ENCODE peak calls at places on chromosomes 3 and 15, in six cellular contexts. M, V, T, Y, P and K are unnamed samples.

GRCh38 chr3:187456268-187456667 is 88.1 kb downstream of the RTP4 start:
- DNase-seq in M (no peak), V (no peak), T (no peak), Y (no peak), P (no peak), K (no peak)

GRCh38 chr3:181017690-181018089 is 28.2 kb upstream of the DNAJC19 start:
- DNase-seq in M (no peak), V (no peak), T (no peak), Y (no peak), P (no peak), K (no peak)

GRCh38 chr15:100671858-100672543 is 69.6 kb downstream of the ASB7 start:
- DNase-seq in M (peak), V (peak), T (no peak), Y (no peak), P (no peak), K (peak)

GRCh38 chr3:197512691-197513571 is 42.8 kb downstream of the BDH1 start:
- DNase-seq in M (no peak), V (no peak), T (no peak), Y (no peak), P (no peak), K (no peak)

GRCh38 chr3:120688121-120688520 is 6.1 kb upstream of the HGD start:
- DNase-seq in M (no peak), V (no peak), T (no peak), Y (peak), P (no peak), K (no peak)

GRCh38 chr15:23483821-23484299 is 36.8 kb upstream of the GOLGA6L2 start:
- DNase-seq in M (peak), V (no peak), T (no peak), Y (no peak), P (no peak), K (no peak)

GRCh38 chr15:43186003-43186353 is 775 bp downstream of the CCNDBP1 start:
- DNase-seq in M (no peak), V (no peak), T (no peak), Y (peak), P (peak), K (no peak)

GRCh38 chr3:169034401-169034800 is 629.1 kb downstream of the MECOM start:
- DNase-seq in M (no peak), V (no peak), T (no peak), Y (no peak), P (no peak), K (no peak)

GRCh38 chr15:40388941-40389823 is 6.7 kb downstream of the KNSTRN start:
- DNase-seq in M (no peak), V (no peak), T (no peak), Y (no peak), P (no peak), K (no peak)

GRCh38 chr3:112376996-112377395 is 44.0 kb downstream of the CD200 start:
- DNase-seq in M (no peak), V (no peak), T (no peak), Y (no peak), P (no peak), K (no peak)

GRCh38 chr3:11507719-11508118 is 136.0 kb downstream of the VGLL4 start:
- DNase-seq in M (no peak), V (no peak), T (no peak), Y (no peak), P (no peak), K (no peak)

GRCh38 chr3:79354179-79354688 is 413.6 kb downstream of the ROBO1 start:
- DNase-seq in M (peak), V (no peak), T (no peak), Y (no peak), P (no peak), K (no peak)

GRCh38 chr3:27630892-27631291 is 91.2 kb downstream of the EOMES start:
- DNase-seq in M (no peak), V (no peak), T (no peak), Y (no peak), P (no peak), K (no peak)

GRCh38 chr3:36596411-36596810 is 167.9 kb downstream of the DCLK3 start:
- DNase-seq in M (no peak), V (no peak), T (no peak), Y (no peak), P (no peak), K (no peak)

GRCh38 chr3:180420016-180420415 is 181.9 kb upstream of the TTC14 start:
- DNase-seq in M (no peak), V (no peak), T (no peak), Y (no peak), P (no peak), K (no peak)

GRCh38 chr3:53250881-53251605 is 4.8 kb downstream of the TKT start:
- DNase-seq in M (no peak), V (no peak), T (peak), Y (no peak), P (no peak), K (no peak)

GRCh38 chr3:124346487-124346886 is 354.6 kb upstream of the ROPN1 start:
- DNase-seq in M (no peak), V (no peak), T (no peak), Y (no peak), P (no peak), K (no peak)

GRCh38 chr15:98647774-98648653 is at the start of gene IGF1R:
- DNase-seq in M (peak), V (no peak), T (peak), Y (peak), P (peak), K (peak)
- TF ChIP-seq CTCF in M (peak), V (peak), T (no peak), Y (no peak), P (peak), K (no peak)

DNA sequence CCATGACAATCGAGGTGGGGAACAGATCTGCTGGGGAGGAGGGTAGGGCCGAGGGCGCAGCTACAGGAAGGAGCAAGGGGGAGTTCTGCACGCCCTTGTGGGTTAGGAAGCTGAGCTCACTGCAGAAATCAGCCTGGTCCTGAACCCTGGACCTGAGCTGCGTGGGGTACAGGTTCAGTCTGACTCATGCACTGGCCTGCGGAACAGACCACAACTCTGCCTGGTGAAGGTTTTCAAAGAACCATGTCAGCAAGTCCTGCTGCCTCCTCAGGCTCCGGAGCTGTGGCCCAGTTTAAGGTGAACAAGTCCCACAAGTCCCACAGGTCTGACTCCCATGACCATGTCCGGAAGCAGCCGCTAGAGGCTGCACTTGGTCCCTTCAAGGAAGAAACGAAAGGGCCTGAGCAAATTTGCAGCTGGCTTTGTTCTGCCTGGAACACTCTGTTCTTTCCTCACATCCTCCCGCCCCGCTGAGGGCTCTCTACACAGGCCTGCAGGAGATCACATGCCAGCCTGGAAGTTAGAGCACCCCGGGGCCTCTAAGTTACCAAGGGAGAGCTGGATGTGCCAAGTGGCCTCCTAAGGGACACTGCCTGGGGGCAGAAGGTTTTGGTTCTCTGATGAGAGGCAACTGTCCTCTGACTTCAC is 49.3 kb upstream of the AKAP13 start:
- DNase-seq in M (peak), V (no peak), T (peak), Y (peak), P (peak), K (peak)
- TF ChIP-seq CTCF in M (peak), V (peak), T (peak), Y (peak), P (peak), K (peak)

GRCh38 chr15:78620021-78620838 is 566 bp downstream of the CHRNA3 start:
- DNase-seq in M (peak), V (no peak), T (no peak), Y (no peak), P (no peak), K (no peak)
- TF ChIP-seq CTCF in M (peak), V (peak), T (no peak), Y (no peak), P (no peak), K (no peak)

GRCh38 chr3:125684199-125684598 is 88.9 kb upstream of the OSBPL11 start:
- DNase-seq in M (peak), V (no peak), T (no peak), Y (no peak), P (no peak), K (no peak)
- TF ChIP-seq CTCF in M (peak), V (peak), T (no peak), Y (peak), P (no peak), K (peak)

DNA sequence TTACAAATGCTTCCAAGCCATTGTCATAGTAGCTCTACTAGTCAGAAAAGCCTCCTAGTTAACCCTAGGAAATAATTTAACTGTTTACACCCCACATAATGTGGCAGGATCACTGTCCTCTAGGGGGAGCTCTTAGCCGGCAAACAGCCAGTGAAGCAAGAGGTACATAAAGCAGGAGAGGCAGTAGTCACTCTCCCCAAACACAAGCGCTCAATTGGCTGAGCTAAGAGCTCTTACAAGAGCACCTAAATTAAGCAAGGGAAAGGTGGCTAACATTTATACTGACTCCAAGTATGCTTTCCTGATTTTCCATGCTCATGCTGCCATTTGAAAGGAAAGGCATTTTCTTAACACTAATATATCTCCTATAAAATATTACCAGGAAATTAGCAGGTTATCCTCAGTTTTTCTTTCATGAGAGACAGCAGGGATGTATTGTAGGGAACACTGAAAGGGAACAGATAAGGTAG is 37.6 kb downstream of the NCEH1 start:
- DNase-seq in M (peak), V (no peak), T (no peak), Y (peak), P (peak), K (peak)
- TF ChIP-seq CTCF in M (peak), V (peak), T (peak), Y (peak), P (peak), K (peak)

GRCh38 chr3:13107661-13108060 is 34.4 kb upstream of the IQSEC1 start:
- DNase-seq in M (no peak), V (no peak), T (peak), Y (no peak), P (no peak), K (peak)
- TF ChIP-seq CTCF in M (no peak), V (no peak), T (no peak), Y (no peak), P (no peak), K (no peak)

DNA sequence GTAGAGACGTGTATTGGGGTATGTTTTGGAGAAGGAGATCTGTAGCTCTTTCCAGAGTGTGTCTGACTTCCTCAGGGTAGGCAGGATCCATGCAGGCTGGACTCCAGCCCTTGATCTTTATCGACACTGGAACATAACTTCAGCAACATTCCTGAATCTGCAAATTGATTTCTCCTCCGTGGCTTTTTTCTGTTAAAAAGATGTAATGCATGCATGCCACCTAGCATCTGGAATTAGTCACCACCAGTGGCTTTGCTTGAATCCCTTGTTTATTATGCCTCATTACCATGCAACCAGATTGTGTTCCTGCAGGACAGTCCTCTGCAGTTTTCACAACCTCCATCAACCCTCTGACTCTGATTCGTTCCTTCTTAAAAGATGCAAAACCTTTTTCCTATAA is 86.1 kb downstream of the CCNL1 start:
- DNase-seq in M (no peak), V (peak), T (no peak), Y (no peak), P (no peak), K (no peak)
- TF ChIP-seq CTCF in M (no peak), V (no peak), T (no peak), Y (no peak), P (no peak), K (no peak)

GRCh38 chr3:106824856-106825255 is 552.4 kb upstream of the CCDC54 start:
- DNase-seq in M (peak), V (no peak), T (no peak), Y (no peak), P (no peak), K (peak)
- TF ChIP-seq CTCF in M (peak), V (peak), T (no peak), Y (no peak), P (no peak), K (peak)

DNA sequence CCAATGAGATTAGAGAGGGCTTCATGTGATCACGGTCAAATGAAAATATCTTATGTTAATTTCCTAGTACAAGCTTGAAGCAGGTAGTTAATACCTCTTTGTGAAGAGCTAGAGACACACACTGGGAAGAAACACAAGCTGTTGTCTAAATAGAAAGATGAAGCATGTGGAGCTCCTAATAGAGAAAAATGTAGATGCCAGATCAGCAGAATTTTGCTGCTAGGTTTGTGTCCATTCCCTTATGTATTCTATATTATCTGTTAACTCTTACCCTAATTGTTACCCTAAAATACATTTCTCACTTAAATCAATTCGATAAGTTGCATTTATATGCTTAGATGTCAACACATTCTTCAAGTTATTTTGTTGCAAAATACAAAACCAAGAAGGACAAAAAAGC is 136.0 kb downstream of the NR2F2 start:
- DNase-seq in M (no peak), V (no peak), T (no peak), Y (no peak), P (no peak), K (no peak)
- TF ChIP-seq CTCF in M (no peak), V (no peak), T (no peak), Y (no peak), P (no peak), K (no peak)